ENCODE peak calls at places on chromosomes 3 and 15, in six cellular contexts. T is H9, W is neuronal stem cell, X is H1, L is IMR-90, J is trophoblast cell. C is an unnamed sample.

GRCh38 chr3:129402210-129402609 is 26.2 kb downstream of the EFCAB12 start:
- DNase-seq in T (no peak), W (no peak), X (no peak), L (no peak), J (no peak), C (no peak)

GRCh38 chr3:123739754-123740153 is 144.4 kb downstream of the MYLK start:
- DNase-seq in T (no peak), W (no peak), X (no peak), L (peak; percentile 93), J (no peak), C (peak; percentile 80)

GRCh38 chr3:155233213-155233612 is 60.3 kb downstream of the STRIT1 start:
- DNase-seq in T (no peak), W (no peak), X (no peak), L (peak; percentile 81), J (no peak), C (peak; percentile 78)

GRCh38 chr15:49815506-49815905 is 194.7 kb downstream of the DTWD1 start:
- DNase-seq in T (no peak), W (no peak), X (no peak), L (no peak), J (no peak), C (peak; percentile 58)

GRCh38 chr15:63172376-63173115 is 15.3 kb upstream of the RPS27L start:
- DNase-seq in T (no peak), W (no peak), X (no peak), L (no peak), J (no peak), C (no peak)

GRCh38 chr15:41562258-41562657 is 3.2 kb downstream of the TYRO3 start:
- DNase-seq in T (no peak), W (peak; percentile 18), X (no peak), L (no peak), J (no peak), C (peak; percentile 47)

GRCh38 chr3:42819351-42819965 is 10.2 kb downstream of the ACKR2 start:
- DNase-seq in T (peak; percentile 35), W (no peak), X (no peak), L (no peak), J (no peak), C (no peak)

GRCh38 chr15:64681424-64682024 is 93.9 kb downstream of the RBPMS2 start:
- DNase-seq in T (peak; percentile 78), W (peak; percentile 48), X (peak; percentile 41), L (peak; percentile 65), J (peak; percentile 83), C (peak; percentile 74)

GRCh38 chr3:76199382-76199781 is 414.0 kb upstream of the ZNF717 start:
- DNase-seq in T (no peak), W (no peak), X (no peak), L (no peak), J (no peak), C (no peak)

GRCh38 chr15:99443056-99443756 is 122.6 kb upstream of the MEF2A start:
- DNase-seq in T (no peak), W (no peak), X (no peak), L (no peak), J (no peak), C (no peak)

GRCh38 chr15:70632079-70632850 is 131.1 kb downstream of the UACA start:
- DNase-seq in T (no peak), W (no peak), X (no peak), L (peak; percentile 71), J (no peak), C (no peak)

GRCh38 chr3:177331203-177331602 is 133.9 kb upstream of the TBL1XR1 start:
- DNase-seq in T (no peak), W (no peak), X (no peak), L (no peak), J (no peak), C (no peak)

GRCh38 chr3:25592510-25592968 is 72.2 kb downstream of the TOP2B start:
- DNase-seq in T (no peak), W (no peak), X (no peak), L (peak; percentile 78), J (peak; percentile 54), C (peak; percentile 86)

GRCh38 chr3:98985406-98985805 is 83.9 kb upstream of the DCBLD2 start:
- DNase-seq in T (no peak), W (no peak), X (no peak), L (no peak), J (no peak), C (no peak)

GRCh38 chr3:129000742-129001100 is 383 bp upstream of the EFCC1 start:
- DNase-seq in T (peak; percentile 50), W (no peak), X (no peak), L (no peak), J (no peak), C (no peak)

GRCh38 chr3:105620236-105620635 is 248.6 kb downstream of the CBLB start:
- DNase-seq in T (no peak), W (no peak), X (no peak), L (no peak), J (no peak), C (peak; percentile 18)

GRCh38 chr15:52791776-52792175 is 1.6 kb upstream of the ONECUT1 start:
- DNase-seq in T (peak; percentile 43), W (no peak), X (no peak), L (no peak), J (no peak), C (no peak)

GRCh38 chr3:159860727-159861126 is 127.9 kb upstream of the IL12A start:
- DNase-seq in T (no peak), W (no peak), X (no peak), L (no peak), J (no peak), C (peak; percentile 56)

GRCh38 chr3:55206000-55206399 is 278.1 kb upstream of the LRTM1 start:
- DNase-seq in T (no peak), W (no peak), X (no peak), L (peak; percentile 62), J (no peak), C (no peak)

GRCh38 chr3:15989419-15989818 is 185.1 kb upstream of the GALNT15 start:
- DNase-seq in T (no peak), W (no peak), X (no peak), L (peak; percentile 64), J (peak; percentile 15), C (peak; percentile 18)

GRCh38 chr3:30156586-30157498 is 449.6 kb upstream of the TGFBR2 start:
- DNase-seq in T (no peak), W (no peak), X (no peak), L (peak; percentile 37), J (no peak), C (no peak)

GRCh38 chr3:25785826-25786225 is 2.6 kb upstream of the NGLY1 start:
- DNase-seq in T (no peak), W (no peak), X (no peak), L (no peak), J (no peak), C (no peak)

GRCh38 chr3:126126292-126126691 is 42.4 kb upstream of the SLC41A3 start:
- DNase-seq in T (peak; percentile 19), W (no peak), X (no peak), L (no peak), J (no peak), C (no peak)

GRCh38 chr3:123881771-123882170 is 2.4 kb downstream of the MYLK start:
- DNase-seq in T (peak; percentile 69), W (no peak), X (no peak), L (no peak), J (no peak), C (no peak)

GRCh38 chr15:38069001-38069400 is 134.6 kb downstream of the TMCO5A start:
- DNase-seq in T (no peak), W (no peak), X (no peak), L (peak; percentile 85), J (peak; percentile 55), C (peak; percentile 84)

GRCh38 chr3:14563946-14564539 is 23.9 kb upstream of the GRIP2 start:
- DNase-seq in T (no peak), W (no peak), X (no peak), L (no peak), J (no peak), C (no peak)

GRCh38 chr15:98689431-98689861 is 41.1 kb downstream of the IGF1R start:
- DNase-seq in T (no peak), W (no peak), X (no peak), L (peak; percentile 54), J (peak; percentile 78), C (peak; percentile 78)

GRCh38 chr3:98504534-98504933 is 7.1 kb downstream of the OR5K2 start:
- DNase-seq in T (no peak), W (no peak), X (no peak), L (peak; percentile 1), J (no peak), C (no peak)

GRCh38 chr3:171018151-171018935 is 8.2 kb downstream of the SLC2A2 start:
- DNase-seq in T (peak; percentile 47), W (no peak), X (no peak), L (no peak), J (peak; percentile 29), C (no peak)

GRCh38 chr3:59563072-59563605 is 513.3 kb upstream of the CFAP20DC start:
- DNase-seq in T (no peak), W (no peak), X (no peak), L (peak; percentile 43), J (no peak), C (peak; percentile 18)

GRCh38 chr15:29571728-29572454 is 250.4 kb downstream of the TJP1 start:
- DNase-seq in T (no peak), W (peak; percentile 31), X (no peak), L (no peak), J (no peak), C (peak; percentile 14)

GRCh38 chr3:184611606-184612304 is 50.2 kb downstream of the EPHB3 start:
- DNase-seq in T (no peak), W (no peak), X (no peak), L (peak; percentile 39), J (no peak), C (no peak)

GRCh38 chr3:177824190-177824786 is 627.0 kb upstream of the TBL1XR1 start:
- DNase-seq in T (no peak), W (no peak), X (no peak), L (peak; percentile 55), J (peak; percentile 87), C (peak; percentile 59)

GRCh38 chr15:31335991-31336942 is 9.6 kb downstream of the KLF13 start:
- DNase-seq in T (no peak), W (no peak), X (no peak), L (no peak), J (peak; percentile 42), C (no peak)
- H3K79me1 ChIP-seq in T (no peaks in the 10 kb centered on the region), W (peaks cover 6% of the 10 kb centered on the region), X (peaks cover 27% of the 10 kb centered on the region), L (peaks cover 49% of the 10 kb centered on the region), J (no peaks in the 10 kb centered on the region), C (peaks cover 60% of the 10 kb centered on the region)

DNA sequence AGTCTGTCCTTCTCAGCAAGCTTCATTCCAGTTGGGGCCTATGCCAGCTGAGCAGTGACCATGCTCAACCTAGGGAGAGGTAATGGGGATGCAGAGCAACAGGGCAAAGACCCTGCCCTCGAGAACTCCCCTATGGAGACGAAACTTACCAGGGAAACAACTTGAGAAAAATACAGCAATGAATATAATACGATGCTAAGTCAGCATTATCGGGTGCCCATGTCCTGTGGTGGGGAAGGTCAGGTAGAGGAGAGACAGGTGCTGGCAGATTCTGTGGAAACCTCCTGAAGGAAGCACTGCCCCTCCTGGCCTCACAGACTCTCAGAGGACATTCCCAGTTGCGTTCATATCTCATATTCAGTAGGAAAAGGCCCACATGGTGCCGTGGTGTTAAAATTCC is 62.2 kb downstream of the BOC start:
- DNase-seq in T (no peak), W (no peak), X (no peak), L (no peak), J (no peak), C (no peak)
- H3K14ac ChIP-seq in T (no peak overlapping the region), W (no peak overlapping the region), X (no peak overlapping the region), L (no peak overlapping the region), J (no peak overlapping the region), C (no peak overlapping the region)

GRCh38 chr3:157660847-157661246 is 157.6 kb upstream of the VEPH1 start:
- DNase-seq in T (no peak), W (no peak), X (no peak), L (no peak), J (no peak), C (no peak)
- H3K79me1 ChIP-seq in T (no peaks in the 10 kb centered on the region), W (no peaks in the 10 kb centered on the region), X (no peaks in the 10 kb centered on the region), L (no peaks in the 10 kb centered on the region), J (no peaks in the 10 kb centered on the region), C (no peaks in the 10 kb centered on the region)

GRCh38 chr3:163450684-163451083 is 1627.6 kb downstream of the SI start:
- DNase-seq in T (no peak), W (no peak), X (no peak), L (no peak), J (no peak), C (no peak)
- H3K14ac ChIP-seq in T (no peak overlapping the region), W (no peak overlapping the region), X (no peak overlapping the region), L (no peak overlapping the region), J (no peak overlapping the region), C (no peak overlapping the region)

C was measured in mesenchymal stem cell.